ENCODE peak calls at places on chromosomes 2 and 18, in four cellular contexts. V, J, F and U are unnamed samples.

GRCh38 chr2:78699696-78700095 is 325.8 kb upstream of the REG3G start:
- DNase-seq in J (no peak), V (no peak), F (no peak), U (no peak)

GRCh38 chr2:72926368-72926767 is 9.0 kb downstream of the EMX1 start:
- DNase-seq in V (no peak), F (no peak), J (no peak), U (no peak)

GRCh38 chr18:47748093-47748796 is 182.2 kb downstream of the SMAD2 start:
- DNase-seq in V (no peak), J (no peak), F (no peak), U (no peak)

GRCh38 chr2:158337018-158337417 is 119.5 kb downstream of the CCDC148 start:
- DNase-seq in J (no peak), V (no peak), F (no peak), U (no peak)

GRCh38 chr18:30971338-30971956 is 71.1 kb downstream of the DSC3 start:
- DNase-seq in F (peak; percentile 53), V (peak; percentile 35), J (peak; percentile 21), U (peak; percentile 57)

GRCh38 chr2:119174216-119174992 is 15.9 kb upstream of the C1QL2 start:
- DNase-seq in V (peak; percentile 35), J (no peak), F (peak; percentile 53), U (peak; percentile 70)

GRCh38 chr2:121527009-121527682 is 3.5 kb upstream of the RNU4ATAC start:
- DNase-seq in J (no peak), F (no peak), V (peak; percentile 73), U (no peak)

GRCh38 chr2:112756207-112756606 is 8.2 kb downstream of the CKAP2L start:
- DNase-seq in F (no peak), V (no peak), J (no peak), U (no peak)

GRCh38 chr2:156400704-156401678 is 35.2 kb upstream of the GPD2 start:
- DNase-seq in J (peak; percentile 47), V (peak; percentile 89), F (peak; percentile 90), U (peak; percentile 81)

GRCh38 chr2:44705851-44706555 is 235.5 kb upstream of the SIX3 start:
- DNase-seq in V (no peak), J (no peak), F (peak; percentile 19), U (no peak)

GRCh38 chr2:30714811-30715709 is 92.2 kb downstream of the CAPN13 start:
- DNase-seq in F (no peak), V (no peak), J (no peak), U (no peak)